ENCODE peak calls at places on chromosomes 2 and 18, in five cellular contexts. Q is GM06990, L is IMR-90, M is heart left ventricle, F is astrocyte of the spinal cord. Z is an unnamed sample.

GRCh38 chr2:113175101-113175628 is 1.4 kb downstream of the PSD4 start:
- DNase-seq in Q (peak; percentile 71), L (no peak), M (no peak), F (no peak), Z (no peak)

GRCh38 chr2:241547781-241548450 is 10.6 kb upstream of the BOK start:
- DNase-seq in Q (no peak), L (no peak), M (no peak), F (no peak), Z (no peak)

GRCh38 chr2:191304939-191305875 is 60.0 kb downstream of the MYO1B start:
- DNase-seq in Q (no peak), L (peak; percentile 89), M (peak; percentile 63), F (peak; percentile 78), Z (peak; percentile 86)

GRCh38 chr2:209476367-209477191 is 52.7 kb downstream of the MAP2 start:
- DNase-seq in Q (no peak), L (peak; percentile 29), M (peak; percentile 26), F (peak; percentile 96), Z (no peak)

GRCh38 chr2:225164406-225165048 is 122.3 kb upstream of the DOCK10 start:
- DNase-seq in Q (no peak), L (no peak), M (no peak), F (no peak), Z (no peak)

GRCh38 chr2:36355157-36355889 is at the start of gene CRIM1:
- DNase-seq in Q (peak; percentile 63), L (peak; percentile 91), M (peak; percentile 94), F (peak; percentile 95), Z (peak; percentile 77)

GRCh38 chr2:237901932-237902846 is 42.8 kb downstream of the RAMP1 start:
- DNase-seq in Q (no peak), L (no peak), M (no peak), F (no peak), Z (no peak)

GRCh38 chr2:54392925-54393324 is 63.2 kb upstream of the SPTBN1 start:
- DNase-seq in Q (no peak), L (no peak), M (no peak), F (no peak), Z (no peak)

GRCh38 chr2:67322361-67323001 is 74.7 kb upstream of the ETAA1 start:
- DNase-seq in Q (no peak), L (peak; percentile 76), M (no peak), F (peak; percentile 64), Z (no peak)

GRCh38 chr2:37663390-37663789 is 8.1 kb downstream of the CDC42EP3 start:
- DNase-seq in Q (no peak), L (no peak), M (no peak), F (no peak), Z (no peak)

GRCh38 chr18:58288922-58289797 is 245.1 kb downstream of the NEDD4L start:
- DNase-seq in Q (peak; percentile 73), L (peak; percentile 65), M (no peak), F (peak; percentile 54), Z (no peak)

GRCh38 chr2:228063558-228063957 is 117.9 kb downstream of the SPHKAP start:
- DNase-seq in Q (no peak), L (no peak), M (no peak), F (no peak), Z (no peak)

GRCh38 chr2:224069172-224069571 is 30.1 kb upstream of the SERPINE2 start:
- DNase-seq in Q (no peak), L (no peak), M (peak; percentile 51), F (no peak), Z (no peak)

GRCh38 chr2:240444464-240444863 is 9.0 kb downstream of the GPC1 start:
- DNase-seq in Q (no peak), L (no peak), M (no peak), F (no peak), Z (no peak)

GRCh38 chr2:88159955-88160415 is 10.2 kb upstream of the THNSL2 start:
- DNase-seq in Q (peak; percentile 9), L (peak; percentile 67), M (peak; percentile 35), F (peak; percentile 73), Z (no peak)

GRCh38 chr2:68103026-68103425 is 40.2 kb upstream of the C1D start:
- DNase-seq in Q (no peak), L (no peak), M (no peak), F (peak; percentile 12), Z (no peak)

GRCh38 chr2:9771481-9772017 is 71.7 kb upstream of the TAF1B start:
- DNase-seq in Q (no peak), L (peak; percentile 80), M (no peak), F (peak; percentile 79), Z (no peak)

GRCh38 chr2:196987654-196988364 is 61.3 kb upstream of the PGAP1 start:
- DNase-seq in Q (no peak), L (peak; percentile 98), M (no peak), F (peak; percentile 98), Z (no peak)

GRCh38 chr2:222652856-222653255 is 3.0 kb downstream of the FARSB start:
- DNase-seq in Q (no peak), L (no peak), M (no peak), F (no peak), Z (no peak)
- H3K4me3 ChIP-seq in Q (no peak overlapping the region), L (no peak overlapping the region), M (no peak overlapping the region), F (no peak overlapping the region), Z (no peak overlapping the region)

DNA sequence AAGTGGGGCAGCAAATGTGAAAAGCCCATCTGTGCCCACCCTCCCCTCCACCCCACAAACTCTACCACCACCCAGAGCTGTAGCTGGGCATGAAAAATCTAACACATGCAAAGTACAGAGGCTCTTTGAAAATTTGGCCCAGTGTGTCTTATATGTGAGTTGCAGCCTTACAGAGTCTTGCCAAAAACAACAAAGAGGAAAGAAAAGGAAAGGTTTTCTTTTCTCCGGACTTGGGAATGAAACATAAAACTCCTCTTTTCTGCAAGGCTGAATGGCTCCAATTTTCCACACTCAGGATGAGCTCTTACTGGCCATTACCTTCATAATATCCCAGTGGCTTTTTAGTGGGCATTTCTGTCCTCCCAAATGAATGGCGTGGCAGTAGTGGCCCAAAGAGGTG is 27.9 kb upstream of the POU3F3 start:
- DNase-seq in Q (no peak), L (no peak), M (no peak), F (peak; percentile 69), Z (no peak)
- H3K4me3 ChIP-seq in Q (no peak overlapping the region), L (no peak overlapping the region), M (no peak overlapping the region), F (no peak overlapping the region), Z (no peak overlapping the region)

GRCh38 chr2:70081221-70081620 is 6.1 kb upstream of the PCBP1 start:
- DNase-seq in Q (no peak), L (no peak), M (no peak), F (no peak), Z (no peak)

GRCh38 chr2:70085711-70086277 is 1.5 kb upstream of the PCBP1 start:
- DNase-seq in Q (no peak), L (no peak), M (no peak), F (peak; percentile 15), Z (peak; percentile 21)

GRCh38 chr2:70086278-70086837 is 919 bp upstream of the PCBP1 start:
- DNase-seq in Q (peak; percentile 91), L (peak; percentile 82), M (peak; percentile 86), F (peak; percentile 90), Z (peak; percentile 73)

GRCh38 chr2:70084973-70085710 is 2.1 kb upstream of the PCBP1 start:
- DNase-seq in Q (peak; percentile 75), L (no peak), M (no peak), F (no peak), Z (peak; percentile 50)

GRCh38 chr2:70083344-70084156 is 3.7 kb upstream of the PCBP1 start:
- DNase-seq in Q (peak; percentile 55), L (peak; percentile 70), M (no peak), F (peak; percentile 22), Z (no peak)
- H3K4me3 ChIP-seq in Q (peak overlapping the region; percentile 20), L (no peak overlapping the region), M (no peak overlapping the region), F (no peak overlapping the region), Z (no peak overlapping the region)

DNA sequence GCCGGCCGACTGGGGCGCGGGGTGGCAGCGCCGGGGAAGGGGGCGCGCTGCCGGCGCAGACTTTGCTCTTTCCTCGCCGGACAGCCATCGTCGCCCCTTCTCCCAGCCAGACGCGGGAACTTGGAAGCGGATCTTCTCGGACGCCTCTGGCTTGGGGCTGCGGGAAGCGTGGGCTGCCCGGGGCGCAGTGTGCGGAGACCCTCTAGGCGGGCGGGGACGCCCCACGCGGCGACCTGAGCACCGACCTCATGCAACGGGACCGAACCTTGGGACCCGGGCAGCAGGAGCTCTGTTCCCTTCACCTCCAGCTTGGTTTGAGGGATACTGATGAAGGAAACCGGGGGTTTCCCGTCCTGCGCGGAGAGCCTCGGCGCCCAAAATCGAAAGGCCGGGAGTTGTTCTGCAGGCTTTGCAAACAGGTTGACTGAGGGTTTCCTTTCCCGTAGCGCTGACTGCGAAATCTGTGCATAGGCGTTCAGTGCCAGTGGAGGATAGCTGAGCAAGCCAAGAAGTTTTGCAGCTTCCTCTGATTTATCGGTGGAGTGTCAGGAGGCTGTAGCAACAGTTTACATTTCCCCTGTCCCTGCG is 485 bp downstream of the THSD7B start:
- DNase-seq in Q (peak; percentile 4), L (no peak), M (no peak), F (no peak), Z (no peak)
- H3K4me3 ChIP-seq in Q (peak overlapping the region; percentile 31), L (no peak overlapping the region), M (peak overlapping the region; percentile 63), F (no peak overlapping the region), Z (no peak overlapping the region)